ENCODE peak calls at places on chromosomes 11 and 22, in eight cellular contexts. R is GM23338, J is OCI-LY7, Q is PC-3, Z is GM23248, A is HCT116, S is MM.1S, E is neural progenitor cell. X is an unnamed sample.

GRCh38 chr11:33542921-33543320 is 157.7 kb downstream of the C11orf91 start:
- DNase-seq in R (peak; percentile 77), J (peak; percentile 51), Q (peak; percentile 72), Z (peak; percentile 49), A (peak; percentile 22), S (peak; percentile 40), E (peak; percentile 60), X (peak; percentile 63)

GRCh38 chr22:44080936-44081853 is 57.1 kb downstream of the PARVB start:
- DNase-seq in R (peak; percentile 90), J (peak; percentile 72), Q (peak; percentile 58), Z (peak; percentile 79), A (peak; percentile 29), S (peak; percentile 53), E (peak; percentile 92), X (peak; percentile 88)

GRCh38 chr11:926341-926916 is 759 bp downstream of the AP2A2 start:
- DNase-seq in R (no peak), J (no peak), Q (peak; percentile 47), Z (peak; percentile 85), A (peak; percentile 10), S (no peak), E (peak; percentile 24), X (peak; percentile 60)

GRCh38 chr11:125170001-125170405 is 5.5 kb downstream of the PKNOX2 start:
- DNase-seq in R (peak; percentile 30), J (no peak), Q (no peak), Z (no peak), A (no peak), S (no peak), E (peak; percentile 22), X (no peak)

GRCh38 chr11:75678620-75679259 is 9.9 kb upstream of the MAP6 start:
- DNase-seq in R (no peak), J (no peak), Q (no peak), Z (no peak), A (no peak), S (no peak), E (no peak), X (no peak)

GRCh38 chr11:26579683-26580082 is 7.6 kb upstream of the MUC15 start:
- DNase-seq in R (no peak), J (no peak), Q (no peak), Z (peak; percentile 28), A (no peak), S (no peak), E (no peak), X (no peak)

GRCh38 chr22:31086703-31087330 is 5.7 kb downstream of the SMTN start:
- DNase-seq in R (no peak), J (no peak), Q (no peak), Z (no peak), A (no peak), S (no peak), E (no peak), X (peak; percentile 9)

GRCh38 chr11:126624491-126624890 is 269.0 kb downstream of the ST3GAL4 start:
- DNase-seq in R (no peak), J (no peak), Q (no peak), Z (peak; percentile 29), A (no peak), S (no peak), E (no peak), X (no peak)

GRCh38 chr11:86288776-86289507 is 13.1 kb upstream of the HIKESHI start:
- DNase-seq in R (no peak), J (no peak), Q (no peak), Z (peak; percentile 20), A (no peak), S (no peak), E (no peak), X (no peak)

GRCh38 chr11:88410636-88411035 is 73.1 kb upstream of the CTSC start:
- DNase-seq in R (no peak), J (no peak), Q (peak; percentile 81), Z (no peak), A (no peak), S (no peak), E (no peak), X (no peak)

GRCh38 chr11:69220581-69221051 is 64.9 kb downstream of the SMIM38 start:
- DNase-seq in R (no peak), J (no peak), Q (no peak), Z (peak; percentile 67), A (no peak), S (no peak), E (no peak), X (no peak)

GRCh38 chr11:70319694-70320093 is 49.2 kb downstream of the PPFIA1 start:
- DNase-seq in R (no peak), J (no peak), Q (no peak), Z (no peak), A (no peak), S (no peak), E (peak; percentile 37), X (no peak)

GRCh38 chr11:25927391-25927790 is 404.5 kb upstream of the ANO3 start:
- DNase-seq in R (no peak), J (no peak), Q (no peak), Z (no peak), A (no peak), S (no peak), E (peak; percentile 78), X (no peak)

GRCh38 chr11:34624069-34624468 is 3.2 kb downstream of the EHF start:
- DNase-seq in R (no peak), J (no peak), Q (no peak), Z (no peak), A (no peak), S (peak; percentile 74), E (no peak), X (no peak)

GRCh38 chr22:40729284-40729683 is 50.0 kb downstream of the MCHR1 start:
- DNase-seq in R (no peak), J (no peak), Q (no peak), Z (no peak), A (no peak), S (no peak), E (no peak), X (no peak)

GRCh38 chr22:28283025-28283654 is 364.1 kb upstream of the PITPNB start:
- DNase-seq in R (no peak), J (no peak), Q (no peak), Z (peak; percentile 52), A (no peak), S (no peak), E (no peak), X (no peak)

GRCh38 chr22:39130892-39131855 is 21.3 kb downstream of the CBX7 start:
- DNase-seq in R (peak; percentile 47), J (no peak), Q (no peak), Z (peak; percentile 9), A (no peak), S (no peak), E (peak; percentile 89), X (peak; percentile 17)

GRCh38 chr22:41732096-41732772 is 32.9 kb downstream of the MEI1 start:
- DNase-seq in R (no peak), J (peak; percentile 23), Q (no peak), Z (no peak), A (no peak), S (no peak), E (no peak), X (no peak)

GRCh38 chr11:128467610-128468041 is 119.7 kb downstream of the ETS1 start:
- DNase-seq in R (no peak), J (no peak), Q (peak; percentile 86), Z (peak; percentile 99), A (peak; percentile 86), S (no peak), E (no peak), X (peak; percentile 70)

GRCh38 chr11:22558638-22559037 is 67.0 kb downstream of the FANCF start:
- DNase-seq in R (no peak), J (no peak), Q (no peak), Z (peak; percentile 48), A (no peak), S (no peak), E (no peak), X (no peak)

DNA sequence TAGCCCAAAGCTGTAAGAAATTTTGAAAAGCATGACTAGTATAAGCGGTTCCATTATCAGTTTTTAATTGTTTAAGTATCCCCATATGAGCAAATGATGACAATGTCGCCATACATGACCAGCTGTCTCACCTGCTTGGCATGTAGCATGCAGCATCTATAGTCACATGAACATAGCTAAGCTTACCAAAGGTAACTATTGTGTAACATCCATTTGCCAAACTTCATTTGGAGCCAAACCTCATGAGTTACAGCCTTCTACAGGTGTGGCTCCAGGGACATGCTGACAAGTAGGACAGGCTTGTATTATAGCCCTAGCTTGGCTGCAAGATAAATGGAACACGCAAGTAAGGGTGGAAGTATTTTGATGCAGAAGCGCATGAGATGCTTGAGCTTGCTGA is 30.4 kb downstream of the OR10A6 start:
- DNase-seq in R (no peak), J (no peak), Q (peak; percentile 28), Z (no peak), A (no peak), S (no peak), E (no peak), X (no peak)
- H3K4me2 ChIP-seq in R (no peak overlapping the region), J (no peak overlapping the region), Q (peak overlapping the region; percentile 33), Z (no peak overlapping the region), A (no peak overlapping the region), S (no peak overlapping the region), E (no peak overlapping the region), X (no peak overlapping the region)

DNA sequence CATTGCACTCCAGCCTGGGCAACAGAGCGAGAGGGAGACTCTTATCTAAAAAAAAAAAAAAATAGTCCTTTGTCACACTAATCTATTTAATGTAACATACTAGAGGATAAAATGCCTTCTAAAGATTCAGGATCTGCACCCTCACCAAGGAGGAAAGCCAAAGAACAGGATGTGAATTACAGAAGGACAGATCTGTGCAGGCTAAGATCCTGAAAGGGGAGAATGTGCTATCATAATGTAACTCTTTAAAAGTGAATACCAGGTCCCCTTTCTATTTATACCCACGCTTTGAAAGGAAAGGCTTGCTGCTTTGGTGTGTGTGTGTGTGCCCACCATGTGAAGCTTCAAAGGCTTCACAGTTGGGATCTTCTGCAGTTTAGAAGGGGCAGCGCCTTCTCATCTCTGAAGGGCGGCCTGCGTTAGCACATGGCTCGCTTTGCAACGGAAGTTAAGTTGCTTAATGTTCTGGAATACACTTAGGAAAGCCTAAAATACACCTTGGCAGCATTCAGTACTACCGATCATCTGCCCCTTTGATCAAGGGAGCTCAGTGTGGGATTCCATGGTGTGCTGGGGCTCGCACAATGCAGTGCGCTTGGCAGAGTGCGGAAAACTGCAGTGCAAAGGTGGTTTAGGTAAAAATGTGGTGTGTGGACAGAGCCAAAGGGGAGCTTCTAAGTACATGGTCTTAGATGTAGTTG is 6.8 kb downstream of the CECR2 start:
- DNase-seq in R (no peak), J (no peak), Q (no peak), Z (no peak), A (no peak), S (no peak), E (no peak), X (no peak)
- H3K79me2 ChIP-seq in R (peaks cover 99% of the 10 kb centered on the region), J (no peaks in the 10 kb centered on the region), Q (no peaks in the 10 kb centered on the region), Z (no peaks in the 10 kb centered on the region), A (no peaks in the 10 kb centered on the region), S (no peaks in the 10 kb centered on the region), E (peaks cover 100% of the 10 kb centered on the region), X (peaks cover 90% of the 10 kb centered on the region)

DNA sequence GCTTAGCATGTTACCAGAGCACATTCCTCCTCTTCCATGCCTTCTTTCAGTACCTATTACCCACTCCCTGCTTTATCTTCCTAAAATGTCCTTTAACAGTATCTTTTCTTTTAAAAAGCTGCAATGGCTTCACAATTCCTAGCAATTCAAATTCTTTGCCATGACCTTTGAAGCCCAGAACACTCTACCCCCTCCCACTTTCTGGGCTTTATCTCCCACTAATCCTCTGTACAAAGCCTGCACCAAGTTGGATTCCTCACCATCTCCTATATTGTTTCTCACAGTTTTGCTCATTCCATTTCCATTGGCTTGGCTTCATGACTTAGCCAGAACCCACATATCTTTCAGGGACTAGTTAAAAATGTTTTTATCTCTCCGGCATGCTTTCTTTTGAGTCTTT is 80.9 kb downstream of the FAM76B start:
- DNase-seq in R (no peak), J (no peak), Q (no peak), Z (no peak), A (no peak), S (no peak), E (peak; percentile 50), X (no peak)
- TF ChIP-seq EZH2phosphoT487 in R (no peak), J (no peak), Q (no peak), Z (no peak), A (no peak), S (no peak), E (no peak), X (no peak)

GRCh38 chr11:3879216-3879966 is 23.9 kb downstream of the STIM1 start:
- DNase-seq in R (no peak), J (no peak), Q (no peak), Z (no peak), A (no peak), S (peak; percentile 20), E (no peak), X (no peak)
- H3K4me2 ChIP-seq in R (no peak overlapping the region), J (peak overlapping the region; percentile 71), Q (no peak overlapping the region), Z (no peak overlapping the region), A (peak overlapping the region; percentile 45), S (no peak overlapping the region), E (no peak overlapping the region), X (no peak overlapping the region)